ENCODE peak calls at places on chromosomes 12 and 14, in ten cellular contexts. J is MCF 10A, G is BJ, L is PC-3, D is fibroblast of lung, H is dorsolateral prefrontal cortex, R is psoas muscle, T is PC-9, Q is astrocyte of the spinal cord, O is HFF-Myc. W is an unnamed sample.

GRCh38 chr12:27515671-27516070 is 8.3 kb upstream of the PPFIBP1 start:
- DNase-seq in O (no peak), L (no peak), D (no peak), H (no peak), J (no peak), R (no peak), T (no peak), Q (no peak), G (no peak), W (no peak)

GRCh38 chr14:35004839-35005238 is 22.0 kb downstream of the SRP54 start:
- DNase-seq in R (no peak), H (no peak), J (no peak), D (no peak), T (no peak), G (no peak), O (no peak), Q (no peak), L (no peak), W (no peak)

GRCh38 chr14:96104469-96105057 is 65.4 kb downstream of the C14orf132 start:
- DNase-seq in L (peak), O (peak), J (peak), H (no peak), Q (peak), G (peak), D (peak), T (peak), R (peak), W (no peak)

GRCh38 chr12:14982562-14982961 is 9.7 kb downstream of the PDE6H start:
- DNase-seq in G (no peak), D (peak), Q (no peak), R (no peak), T (no peak), L (no peak), H (no peak), O (no peak), J (no peak), W (no peak)

GRCh38 chr14:71062581-71063303 is 155.5 kb downstream of the PCNX1 start:
- DNase-seq in G (no peak), T (no peak), R (no peak), D (peak), H (no peak), L (peak), J (peak), Q (no peak), O (no peak), W (no peak)

GRCh38 chr12:124904306-124905098 is 9.9 kb downstream of the UBC start:
- DNase-seq in D (peak), R (peak), L (peak), Q (peak), O (no peak), G (peak), H (peak), T (peak), J (peak), W (no peak)

GRCh38 chr12:58801986-58802385 is 118.3 kb downstream of the LRIG3 start:
- DNase-seq in Q (no peak), G (no peak), D (no peak), R (no peak), H (no peak), J (no peak), L (no peak), T (no peak), O (no peak), W (no peak)

GRCh38 chr12:33944703-33945437 is 77.4 kb upstream of the ALG10 start:
- DNase-seq in D (no peak), H (no peak), O (no peak), R (no peak), L (peak), T (no peak), Q (no peak), G (no peak), J (no peak), W (no peak)

GRCh38 chr12:34188974-34189373 is 166.7 kb downstream of the ALG10 start:
- DNase-seq in H (no peak), L (no peak), G (no peak), O (no peak), T (no peak), D (no peak), Q (no peak), J (no peak), R (no peak), W (no peak)

GRCh38 chr12:7108042-7108927 is 729 bp downstream of the C1RL start:
- DNase-seq in T (peak), D (peak), L (peak), R (peak), O (no peak), H (no peak), G (no peak), J (peak), Q (peak), W (no peak)
- TF ChIP-seq CTCF in T (no peak), D (no peak), L (no peak), R (no peak), O (no peak), H (no peak), G (peak), J (no peak), Q (no peak), W (no peak)

GRCh38 chr12:55072093-55072492 is 52.3 kb downstream of the NEUROD4 start:
- DNase-seq in H (peak), O (no peak), D (peak), J (peak), L (peak), R (peak), Q (no peak), G (no peak), T (no peak), W (no peak)
- TF ChIP-seq CTCF in H (peak), O (peak), D (no peak), J (peak), L (peak), R (peak), Q (peak), G (peak), T (peak), W (peak)

GRCh38 chr14:68466491-68466977 is 326.3 kb downstream of the ZFP36L1 start:
- DNase-seq in H (no peak), O (no peak), D (peak), T (peak), L (peak), Q (peak), R (no peak), G (peak), J (peak), W (no peak)
- TF ChIP-seq CTCF in H (no peak), O (no peak), D (no peak), T (no peak), L (no peak), Q (no peak), R (no peak), G (no peak), J (no peak), W (no peak)

DNA sequence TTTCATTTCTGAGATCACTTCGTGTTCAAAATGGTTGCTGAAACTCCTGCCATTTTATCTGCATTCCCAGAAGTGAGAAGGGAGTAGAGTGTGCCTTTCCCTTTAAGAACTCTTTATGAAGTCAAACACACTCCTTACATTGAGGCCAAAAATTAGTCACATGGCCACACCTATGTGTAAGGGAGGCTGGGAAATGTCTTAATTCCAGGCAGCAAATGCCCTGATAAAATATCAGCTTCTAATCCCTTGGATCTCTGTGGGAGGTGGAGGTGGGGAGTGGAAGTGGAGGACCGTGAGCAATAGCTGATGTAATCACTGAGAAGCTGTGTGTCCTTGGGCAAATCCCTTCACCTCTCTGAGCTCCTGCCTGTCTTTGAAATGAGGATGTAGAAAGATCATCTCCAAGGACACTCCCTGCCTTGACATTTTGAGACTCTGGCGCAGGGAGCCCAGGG is 22.7 kb upstream of the ANKRD9 start:
- DNase-seq in Q (no peak), J (peak), R (no peak), L (peak), H (no peak), G (no peak), D (no peak), O (no peak), T (peak), W (no peak)
- TF ChIP-seq CTCF in Q (no peak), J (no peak), R (no peak), L (no peak), H (no peak), G (no peak), D (no peak), O (no peak), T (no peak), W (no peak)

GRCh38 chr12:106774808-106775524 is 484 bp downstream of the RIC8B start:
- DNase-seq in O (no peak), G (no peak), R (no peak), H (no peak), J (peak), L (peak), Q (no peak), D (no peak), T (no peak), W (no peak)

GRCh38 chr12:106773286-106773685 is 1.2 kb upstream of the RIC8B start:
- DNase-seq in O (no peak), Q (no peak), J (no peak), L (no peak), T (no peak), R (no peak), H (no peak), G (no peak), D (no peak), W (no peak)

GRCh38 chr12:106771425-106771824 is 3.1 kb upstream of the RIC8B start:
- DNase-seq in D (no peak), J (no peak), R (no peak), O (no peak), G (no peak), T (no peak), H (no peak), Q (no peak), L (no peak), W (no peak)

GRCh38 chr12:106776897-106777296 is 2.4 kb downstream of the RIC8B start:
- DNase-seq in O (no peak), D (no peak), H (no peak), R (no peak), T (no peak), Q (no peak), L (no peak), G (no peak), J (no peak), W (no peak)

GRCh38 chr12:106773945-106774807 is at the start of gene RIC8B:
- DNase-seq in L (peak), J (peak), D (peak), O (peak), R (peak), G (peak), H (peak), T (peak), Q (peak), W (peak)
- TF ChIP-seq CTCF in L (peak), J (no peak), D (no peak), O (no peak), R (no peak), G (no peak), H (peak), T (no peak), Q (no peak), W (no peak)

GRCh38 chr14:93912785-93913184 is 14.4 kb upstream of the FAM181A start:
- DNase-seq in Q (no peak), J (no peak), R (no peak), D (no peak), O (peak), L (no peak), H (no peak), T (no peak), G (no peak), W (no peak)
- TF ChIP-seq CTCF in Q (no peak), J (no peak), R (no peak), D (no peak), O (no peak), L (no peak), H (no peak), T (no peak), G (no peak), W (no peak)

DNA sequence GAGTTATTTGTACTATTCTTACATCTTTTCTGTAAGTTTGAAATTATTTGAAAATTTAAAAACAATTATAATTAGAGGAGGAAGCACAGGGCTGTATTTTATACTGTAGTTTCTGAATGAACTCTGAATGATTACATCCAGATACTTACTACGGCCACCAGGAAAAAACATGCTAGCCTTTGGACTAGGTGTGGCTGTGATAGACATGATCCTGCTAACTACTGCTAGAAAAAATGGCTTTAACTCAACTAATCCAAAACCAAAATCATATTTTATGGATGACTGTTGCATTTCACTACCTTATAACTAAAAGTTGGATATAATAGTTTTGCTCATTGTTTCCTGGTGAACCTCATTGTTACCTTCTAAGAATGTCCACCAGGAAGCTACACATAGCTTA is 15.1 kb upstream of the SLC25A3 start:
- DNase-seq in G (no peak), H (no peak), R (no peak), J (no peak), T (no peak), Q (no peak), L (no peak), D (no peak), O (no peak), W (no peak)
- TF ChIP-seq CTCF in G (no peak), H (no peak), R (no peak), J (no peak), T (no peak), Q (no peak), L (no peak), D (no peak), O (no peak), W (no peak)

DNA sequence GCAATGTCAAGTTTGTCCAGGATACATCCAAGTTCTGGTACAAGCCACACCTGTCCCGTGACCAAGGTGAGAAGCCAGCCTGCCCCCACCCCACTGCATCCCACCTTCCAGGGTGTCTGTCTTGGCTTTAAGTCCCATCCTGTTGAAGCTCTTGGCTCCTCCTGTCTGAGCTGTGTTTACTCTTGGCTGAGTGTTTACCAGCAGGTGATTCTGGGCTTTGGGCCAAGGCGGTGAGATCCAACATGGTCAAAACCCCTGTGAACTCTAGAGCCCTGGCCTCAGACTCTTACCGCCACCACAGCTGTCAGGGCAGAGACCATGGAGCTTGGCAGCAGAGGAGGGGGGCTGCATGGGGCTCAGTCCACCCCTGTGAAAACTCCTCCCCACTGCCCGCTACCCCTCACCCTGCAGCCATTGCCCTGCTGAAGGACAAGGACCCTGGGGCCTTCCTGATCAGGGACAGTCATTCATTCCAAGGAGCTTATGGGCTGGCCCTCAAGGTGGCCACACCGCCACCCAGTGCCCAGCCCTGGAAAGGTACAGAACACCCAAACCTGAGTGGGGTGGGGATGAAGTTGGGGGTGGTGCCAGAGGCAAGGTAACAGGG is 11.6 kb downstream of the TNS2 start:
- DNase-seq in O (no peak), J (peak), L (peak), H (no peak), Q (no peak), G (no peak), R (peak), T (peak), D (no peak), W (peak)
- TF ChIP-seq CTCF in O (no peak), J (peak), L (peak), H (no peak), Q (no peak), G (peak), R (no peak), T (peak), D (no peak), W (no peak)

GRCh38 chr12:52307836-52308806 is 13.1 kb downstream of the KRT83 start:
- DNase-seq in R (peak), D (peak), H (peak), O (no peak), T (peak), J (peak), G (no peak), Q (peak), L (peak), W (peak)
- TF ChIP-seq CTCF in R (peak), D (no peak), H (peak), O (no peak), T (no peak), J (no peak), G (peak), Q (no peak), L (no peak), W (peak)

GRCh38 chr14:75881986-75882385 is 99.8 kb downstream of the TGFB3 start:
- DNase-seq in L (no peak), Q (no peak), J (no peak), T (no peak), H (no peak), O (no peak), R (no peak), G (no peak), D (no peak), W (no peak)

GRCh38 chr14:75880512-75880911 is 101.3 kb downstream of the TGFB3 start:
- DNase-seq in O (no peak), G (no peak), T (no peak), D (no peak), R (no peak), H (no peak), J (no peak), Q (no peak), L (no peak), W (no peak)

GRCh38 chr14:75886661-75887348 is 95.0 kb downstream of the TGFB3 start:
- DNase-seq in G (peak), O (no peak), H (no peak), L (no peak), J (peak), T (peak), R (no peak), Q (no peak), D (no peak), W (no peak)

GRCh38 chr14:75885829-75886228 is 96.0 kb downstream of the TGFB3 start:
- DNase-seq in D (peak), J (peak), R (no peak), T (peak), L (no peak), O (no peak), G (no peak), H (no peak), Q (peak), W (no peak)

GRCh38 chr14:75884198-75884611 is 97.6 kb downstream of the TGFB3 start:
- DNase-seq in O (no peak), L (peak), T (peak), Q (peak), D (peak), R (no peak), H (no peak), G (peak), J (peak), W (no peak)
- TF ChIP-seq CTCF in O (peak), L (peak), T (peak), Q (peak), D (peak), R (peak), H (no peak), G (peak), J (peak), W (peak)

W was measured in type B pancreatic cell.